ENCODE peak calls at places on chromosomes 2 and 18, in eight cellular contexts. One of them, this sample, is unnamed.

GRCh38 chr2:200446612-200447011 is 63.3 kb downstream of the KCTD18 start:
- DNase-seq in cardiac fibroblast: no peak
- DNase-seq in naive thymus-derived CD4-positive, alpha-beta T cell: no peak
- DNase-seq in astrocyte of the spinal cord: no peak
- DNase-seq in CD8-positive, alpha-beta T cell: no peak
- DNase-seq in cardiac muscle cell: no peak
- DNase-seq in right lobe of liver: no peak
- DNase-seq in fibroblast of pulmonary artery: no peak
- DNase-seq in this sample: no peak

GRCh38 chr2:130190237-130190636 is 8.0 kb downstream of the TUBA3E start:
- DNase-seq in cardiac fibroblast: no peak
- DNase-seq in fibroblast of pulmonary artery: no peak
- DNase-seq in cardiac muscle cell: no peak
- DNase-seq in right lobe of liver: peak; percentile 23
- DNase-seq in naive thymus-derived CD4-positive, alpha-beta T cell: no peak
- DNase-seq in CD8-positive, alpha-beta T cell: no peak
- DNase-seq in astrocyte of the spinal cord: no peak
- DNase-seq in this sample: no peak

GRCh38 chr18:36477776-36478175 is 180.3 kb downstream of the FHOD3 start:
- DNase-seq in cardiac fibroblast: no peak
- DNase-seq in cardiac muscle cell: no peak
- DNase-seq in right lobe of liver: no peak
- DNase-seq in astrocyte of the spinal cord: no peak
- DNase-seq in naive thymus-derived CD4-positive, alpha-beta T cell: no peak
- DNase-seq in CD8-positive, alpha-beta T cell: no peak
- DNase-seq in fibroblast of pulmonary artery: no peak
- DNase-seq in this sample: no peak

GRCh38 chr2:210421916-210422315 is 54.6 kb downstream of the LANCL1 start:
- DNase-seq in CD8-positive, alpha-beta T cell: no peak
- DNase-seq in fibroblast of pulmonary artery: peak; percentile 87
- DNase-seq in cardiac fibroblast: peak; percentile 84
- DNase-seq in cardiac muscle cell: peak; percentile 71
- DNase-seq in right lobe of liver: no peak
- DNase-seq in astrocyte of the spinal cord: peak; percentile 74
- DNase-seq in naive thymus-derived CD4-positive, alpha-beta T cell: no peak
- DNase-seq in this sample: no peak

GRCh38 chr2:189233527-189233926 is 54.0 kb upstream of the COL5A2 start:
- DNase-seq in astrocyte of the spinal cord: no peak
- DNase-seq in right lobe of liver: no peak
- DNase-seq in cardiac fibroblast: peak; percentile 32
- DNase-seq in fibroblast of pulmonary artery: peak; percentile 69
- DNase-seq in cardiac muscle cell: no peak
- DNase-seq in CD8-positive, alpha-beta T cell: no peak
- DNase-seq in naive thymus-derived CD4-positive, alpha-beta T cell: no peak
- DNase-seq in this sample: no peak

GRCh38 chr2:11677146-11678055 is 7.4 kb upstream of the NTSR2 start:
- DNase-seq in astrocyte of the spinal cord: no peak
- DNase-seq in cardiac fibroblast: no peak
- DNase-seq in CD8-positive, alpha-beta T cell: no peak
- DNase-seq in right lobe of liver: no peak
- DNase-seq in naive thymus-derived CD4-positive, alpha-beta T cell: no peak
- DNase-seq in fibroblast of pulmonary artery: no peak
- DNase-seq in cardiac muscle cell: peak; percentile 31
- DNase-seq in this sample: no peak

GRCh38 chr2:3465844-3466481 is 53.4 kb downstream of the ADI1 start:
- DNase-seq in naive thymus-derived CD4-positive, alpha-beta T cell: no peak
- DNase-seq in right lobe of liver: no peak
- DNase-seq in fibroblast of pulmonary artery: peak; percentile 96
- DNase-seq in cardiac fibroblast: peak; percentile 94
- DNase-seq in astrocyte of the spinal cord: peak; percentile 94
- DNase-seq in CD8-positive, alpha-beta T cell: no peak
- DNase-seq in cardiac muscle cell: no peak
- DNase-seq in this sample: no peak

GRCh38 chr2:233700028-233700635 is 7.4 kb downstream of the UGT1A6 start:
- DNase-seq in cardiac fibroblast: peak; percentile 97
- DNase-seq in fibroblast of pulmonary artery: peak; percentile 98
- DNase-seq in CD8-positive, alpha-beta T cell: no peak
- DNase-seq in naive thymus-derived CD4-positive, alpha-beta T cell: no peak
- DNase-seq in cardiac muscle cell: no peak
- DNase-seq in right lobe of liver: peak; percentile 70
- DNase-seq in astrocyte of the spinal cord: peak; percentile 57
- DNase-seq in this sample: no peak

GRCh38 chr18:61992923-61993322 is 100.1 kb upstream of the RNF152 start:
- DNase-seq in astrocyte of the spinal cord: peak; percentile 77
- DNase-seq in cardiac muscle cell: no peak
- DNase-seq in naive thymus-derived CD4-positive, alpha-beta T cell: no peak
- DNase-seq in right lobe of liver: no peak
- DNase-seq in CD8-positive, alpha-beta T cell: no peak
- DNase-seq in cardiac fibroblast: peak; percentile 78
- DNase-seq in fibroblast of pulmonary artery: peak; percentile 72
- DNase-seq in this sample: no peak

GRCh38 chr18:12776821-12777471 is 74.1 kb downstream of the PSMG2 start:
- DNase-seq in fibroblast of pulmonary artery: no peak
- DNase-seq in astrocyte of the spinal cord: no peak
- DNase-seq in right lobe of liver: no peak
- DNase-seq in cardiac fibroblast: no peak
- DNase-seq in cardiac muscle cell: no peak
- DNase-seq in CD8-positive, alpha-beta T cell: no peak
- DNase-seq in naive thymus-derived CD4-positive, alpha-beta T cell: no peak
- DNase-seq in this sample: no peak

GRCh38 chr2:7633556-7634153 is 716.4 kb downstream of the RNF144A start:
- DNase-seq in cardiac muscle cell: no peak
- DNase-seq in cardiac fibroblast: no peak
- DNase-seq in right lobe of liver: no peak
- DNase-seq in astrocyte of the spinal cord: no peak
- DNase-seq in naive thymus-derived CD4-positive, alpha-beta T cell: no peak
- DNase-seq in CD8-positive, alpha-beta T cell: no peak
- DNase-seq in fibroblast of pulmonary artery: no peak
- DNase-seq in this sample: no peak

GRCh38 chr18:32321826-32322225 is 132.0 kb downstream of the MEP1B start:
- DNase-seq in astrocyte of the spinal cord: no peak
- DNase-seq in cardiac muscle cell: no peak
- DNase-seq in right lobe of liver: no peak
- DNase-seq in fibroblast of pulmonary artery: no peak
- DNase-seq in cardiac fibroblast: no peak
- DNase-seq in CD8-positive, alpha-beta T cell: no peak
- DNase-seq in naive thymus-derived CD4-positive, alpha-beta T cell: no peak
- DNase-seq in this sample: no peak

GRCh38 chr2:207815254-207815653 is 45.5 kb upstream of the FZD5 start:
- DNase-seq in right lobe of liver: peak; percentile 60
- DNase-seq in cardiac muscle cell: no peak
- DNase-seq in naive thymus-derived CD4-positive, alpha-beta T cell: no peak
- DNase-seq in fibroblast of pulmonary artery: no peak
- DNase-seq in cardiac fibroblast: no peak
- DNase-seq in astrocyte of the spinal cord: no peak
- DNase-seq in CD8-positive, alpha-beta T cell: no peak
- DNase-seq in this sample: no peak

GRCh38 chr2:54757496-54757895 is 34.0 kb downstream of the EML6 start:
- DNase-seq in cardiac fibroblast: peak; percentile 56
- DNase-seq in fibroblast of pulmonary artery: peak; percentile 64
- DNase-seq in naive thymus-derived CD4-positive, alpha-beta T cell: no peak
- DNase-seq in right lobe of liver: no peak
- DNase-seq in cardiac muscle cell: peak; percentile 18
- DNase-seq in astrocyte of the spinal cord: peak; percentile 20
- DNase-seq in CD8-positive, alpha-beta T cell: no peak
- DNase-seq in this sample: no peak

GRCh38 chr2:24837996-24838513 is 44.8 kb downstream of the CENPO start:
- DNase-seq in right lobe of liver: no peak
- DNase-seq in CD8-positive, alpha-beta T cell: no peak
- DNase-seq in fibroblast of pulmonary artery: no peak
- DNase-seq in cardiac fibroblast: no peak
- DNase-seq in naive thymus-derived CD4-positive, alpha-beta T cell: no peak
- DNase-seq in astrocyte of the spinal cord: no peak
- DNase-seq in cardiac muscle cell: no peak
- DNase-seq in this sample: no peak

GRCh38 chr2:9050122-9050809 is 46.8 kb upstream of the MBOAT2 start:
- DNase-seq in cardiac fibroblast: no peak
- DNase-seq in right lobe of liver: no peak
- DNase-seq in cardiac muscle cell: no peak
- DNase-seq in fibroblast of pulmonary artery: no peak
- DNase-seq in naive thymus-derived CD4-positive, alpha-beta T cell: no peak
- DNase-seq in astrocyte of the spinal cord: no peak
- DNase-seq in CD8-positive, alpha-beta T cell: no peak
- DNase-seq in this sample: no peak

GRCh38 chr2:149068996-149069888 is 30.7 kb downstream of the LYPD6B start:
- DNase-seq in right lobe of liver: no peak
- DNase-seq in cardiac fibroblast: peak; percentile 81
- DNase-seq in naive thymus-derived CD4-positive, alpha-beta T cell: no peak
- DNase-seq in CD8-positive, alpha-beta T cell: no peak
- DNase-seq in fibroblast of pulmonary artery: peak; percentile 49
- DNase-seq in astrocyte of the spinal cord: peak; percentile 87
- DNase-seq in cardiac muscle cell: no peak
- DNase-seq in this sample: no peak

GRCh38 chr2:132426033-132426432 is 9.4 kb downstream of the GPR39 start:
- DNase-seq in astrocyte of the spinal cord: no peak
- DNase-seq in fibroblast of pulmonary artery: no peak
- DNase-seq in cardiac muscle cell: no peak
- DNase-seq in CD8-positive, alpha-beta T cell: no peak
- DNase-seq in right lobe of liver: peak; percentile 47
- DNase-seq in naive thymus-derived CD4-positive, alpha-beta T cell: no peak
- DNase-seq in cardiac fibroblast: no peak
- DNase-seq in this sample: no peak

DNA sequence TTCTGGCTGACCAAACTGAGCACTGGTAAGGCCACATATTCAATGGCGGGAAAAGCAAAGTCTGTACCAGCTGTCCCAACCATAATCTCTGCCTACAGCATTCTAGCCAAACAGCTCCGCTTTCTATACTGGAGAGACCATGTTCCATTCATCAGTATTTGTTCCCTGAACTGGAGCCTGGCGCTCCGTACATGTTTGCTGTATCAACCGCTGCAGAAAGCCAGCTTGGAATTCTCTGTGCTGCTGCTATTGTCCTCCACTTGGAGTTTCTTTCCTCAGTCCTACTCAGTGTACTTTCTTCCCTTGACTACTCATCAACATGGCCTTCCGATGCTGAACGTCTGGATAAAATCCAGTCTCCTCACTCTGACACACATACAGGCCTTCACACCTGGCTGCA is 1.9 kb downstream of the COA5 start:
- DNase-seq in naive thymus-derived CD4-positive, alpha-beta T cell: no peak
- DNase-seq in cardiac muscle cell: no peak
- DNase-seq in right lobe of liver: no peak
- DNase-seq in astrocyte of the spinal cord: no peak
- DNase-seq in CD8-positive, alpha-beta T cell: no peak
- DNase-seq in fibroblast of pulmonary artery: no peak
- DNase-seq in cardiac fibroblast: no peak
- DNase-seq in this sample: no peak
- H3K4me3 ChIP-seq in naive thymus-derived CD4-positive, alpha-beta T cell: no peak overlapping the region
- H3K4me3 ChIP-seq in cardiac muscle cell: no peak overlapping the region
- H3K4me3 ChIP-seq in right lobe of liver: no peak overlapping the region
- H3K4me3 ChIP-seq in astrocyte of the spinal cord: no peak overlapping the region
- H3K4me3 ChIP-seq in CD8-positive, alpha-beta T cell: no peak overlapping the region
- H3K4me3 ChIP-seq in fibroblast of pulmonary artery: no peak overlapping the region
- H3K4me3 ChIP-seq in cardiac fibroblast: no peak overlapping the region
- H3K4me3 ChIP-seq in this sample: no peak overlapping the region

GRCh38 chr2:196172976-196173375 is 1.6 kb upstream of the STK17B start:
- DNase-seq in astrocyte of the spinal cord: no peak
- DNase-seq in fibroblast of pulmonary artery: no peak
- DNase-seq in right lobe of liver: no peak
- DNase-seq in cardiac muscle cell: no peak
- DNase-seq in CD8-positive, alpha-beta T cell: no peak
- DNase-seq in naive thymus-derived CD4-positive, alpha-beta T cell: no peak
- DNase-seq in cardiac fibroblast: no peak
- DNase-seq in this sample: no peak
- H3K4me3 ChIP-seq in astrocyte of the spinal cord: no peak overlapping the region
- H3K4me3 ChIP-seq in fibroblast of pulmonary artery: no peak overlapping the region
- H3K4me3 ChIP-seq in right lobe of liver: no peak overlapping the region
- H3K4me3 ChIP-seq in cardiac muscle cell: no peak overlapping the region
- H3K4me3 ChIP-seq in CD8-positive, alpha-beta T cell: peak overlapping the region; percentile 67
- H3K4me3 ChIP-seq in naive thymus-derived CD4-positive, alpha-beta T cell: peak overlapping the region; percentile 78
- H3K4me3 ChIP-seq in cardiac fibroblast: no peak overlapping the region
- H3K4me3 ChIP-seq in this sample: no peak overlapping the region

GRCh38 chr18:79519751-79520472 is 124.2 kb downstream of the NFATC1 start:
- DNase-seq in CD8-positive, alpha-beta T cell: no peak
- DNase-seq in right lobe of liver: peak; percentile 36
- DNase-seq in fibroblast of pulmonary artery: peak; percentile 42
- DNase-seq in cardiac fibroblast: peak; percentile 40
- DNase-seq in naive thymus-derived CD4-positive, alpha-beta T cell: peak; percentile 56
- DNase-seq in cardiac muscle cell: peak; percentile 38
- DNase-seq in astrocyte of the spinal cord: no peak
- DNase-seq in this sample: no peak
- H3K4me3 ChIP-seq in CD8-positive, alpha-beta T cell: peak overlapping the region; percentile 22
- H3K4me3 ChIP-seq in right lobe of liver: no peak overlapping the region
- H3K4me3 ChIP-seq in fibroblast of pulmonary artery: no peak overlapping the region
- H3K4me3 ChIP-seq in cardiac fibroblast: no peak overlapping the region
- H3K4me3 ChIP-seq in naive thymus-derived CD4-positive, alpha-beta T cell: peak overlapping the region; percentile 2
- H3K4me3 ChIP-seq in cardiac muscle cell: no peak overlapping the region
- H3K4me3 ChIP-seq in astrocyte of the spinal cord: no peak overlapping the region
- H3K4me3 ChIP-seq in this sample: no peak overlapping the region

DNA sequence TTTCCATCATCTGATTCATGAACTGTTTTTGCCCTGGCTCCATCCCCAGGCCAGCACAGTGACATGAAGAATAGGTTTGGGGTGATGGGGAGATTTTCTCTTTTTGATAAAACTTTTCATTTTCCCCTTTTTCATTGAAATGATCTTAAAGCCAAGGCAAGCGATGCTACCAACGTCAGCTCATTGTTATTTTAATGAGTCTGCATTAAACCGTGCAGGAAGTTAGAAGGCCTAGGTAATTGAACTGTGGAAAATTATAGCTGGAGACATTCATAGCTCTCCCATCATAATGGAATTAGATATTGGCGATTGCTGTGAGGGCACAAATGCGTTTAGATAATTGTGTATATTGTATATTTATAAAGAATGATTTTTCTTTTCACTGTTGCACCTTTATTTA is 33.2 kb downstream of the SMARCAL1 start:
- DNase-seq in cardiac muscle cell: no peak
- DNase-seq in fibroblast of pulmonary artery: no peak
- DNase-seq in astrocyte of the spinal cord: peak; percentile 49
- DNase-seq in right lobe of liver: no peak
- DNase-seq in naive thymus-derived CD4-positive, alpha-beta T cell: no peak
- DNase-seq in cardiac fibroblast: no peak
- DNase-seq in CD8-positive, alpha-beta T cell: no peak
- DNase-seq in this sample: no peak
- H3K4me3 ChIP-seq in cardiac muscle cell: no peak overlapping the region
- H3K4me3 ChIP-seq in fibroblast of pulmonary artery: no peak overlapping the region
- H3K4me3 ChIP-seq in astrocyte of the spinal cord: no peak overlapping the region
- H3K4me3 ChIP-seq in right lobe of liver: no peak overlapping the region
- H3K4me3 ChIP-seq in naive thymus-derived CD4-positive, alpha-beta T cell: no peak overlapping the region
- H3K4me3 ChIP-seq in cardiac fibroblast: no peak overlapping the region
- H3K4me3 ChIP-seq in CD8-positive, alpha-beta T cell: no peak overlapping the region
- H3K4me3 ChIP-seq in this sample: no peak overlapping the region

This sample was measured in GM12864.